ENCODE peak calls at places on chromosomes 6 and 20, in eight cellular contexts. C, D, W, K, I, B, S and E are unnamed samples. For H3K4me1, the result is how much of the 10 kb centered on the place peaks cover.

GRCh38 chr20:45341939-45342862 is 6.0 kb downstream of the SDC4 start:
- DNase-seq in K (peak), S (peak), D (peak), I (peak), B (peak), C (peak), W (peak), E (no peak)

GRCh38 chr6:27149140-27149539 is 98.4 kb upstream of the PRSS16 start:
- DNase-seq in K (no peak), S (no peak), B (no peak), D (no peak), W (no peak), I (no peak), C (no peak), E (no peak)

GRCh38 chr6:35096129-35096852 is 44.8 kb downstream of the TCP11 start:
- DNase-seq in I (no peak), K (no peak), B (no peak), C (no peak), D (no peak), W (peak), S (no peak), E (peak)

GRCh38 chr6:157715766-157716171 is 107.3 kb upstream of the SNX9 start:
- DNase-seq in D (no peak), K (no peak), C (no peak), B (no peak), S (no peak), I (peak), W (peak), E (no peak)

GRCh38 chr6:150380256-150380655 is 11.4 kb downstream of the IYD start:
- DNase-seq in I (no peak), D (no peak), B (no peak), W (no peak), C (no peak), S (no peak), K (no peak), E (no peak)

GRCh38 chr20:62155428-62156253 is 12.1 kb downstream of the SS18L1 start:
- DNase-seq in I (no peak), W (no peak), C (peak), S (no peak), K (peak), B (no peak), D (no peak), E (no peak)

GRCh38 chr20:4787069-4787468 is 65.4 kb downstream of the PRND start:
- DNase-seq in D (no peak), I (peak), B (no peak), C (no peak), K (no peak), W (no peak), S (no peak), E (no peak)

GRCh38 chr6:144351338-144351737 is 66.2 kb downstream of the UTRN start:
- DNase-seq in B (no peak), I (no peak), C (no peak), D (no peak), K (no peak), S (no peak), W (no peak), E (no peak)

GRCh38 chr6:12590901-12591300 is 125.7 kb upstream of the PHACTR1 start:
- DNase-seq in S (no peak), K (no peak), W (peak), D (no peak), C (no peak), I (no peak), B (no peak), E (no peak)

GRCh38 chr6:167735498-167736201 is 91.1 kb upstream of the AFDN start:
- DNase-seq in B (no peak), S (no peak), C (no peak), I (no peak), W (peak), K (no peak), D (no peak), E (no peak)

GRCh38 chr20:63139369-63139768 is 76.6 kb downstream of the YTHDF1 start:
- DNase-seq in I (no peak), D (no peak), C (no peak), B (no peak), W (no peak), K (no peak), S (no peak), E (no peak)

GRCh38 chr6:157091832-157092231 is 231.5 kb downstream of the TMEM242 start:
- DNase-seq in I (no peak), K (no peak), C (no peak), B (no peak), S (no peak), W (no peak), D (no peak), E (no peak)

GRCh38 chr20:9886227-9886626 is 47.4 kb upstream of the PAK5 start:
- DNase-seq in K (no peak), C (no peak), D (no peak), W (no peak), S (no peak), B (no peak), I (no peak), E (no peak)

GRCh38 chr6:130322673-130323268 is 43.0 kb upstream of the TMEM200A start:
- DNase-seq in W (peak), I (no peak), D (peak), K (no peak), B (no peak), S (no peak), C (peak), E (peak)

GRCh38 chr6:157185171-157185570 is 138.1 kb downstream of the TMEM242 start:
- DNase-seq in B (no peak), I (no peak), S (no peak), W (no peak), D (no peak), C (no peak), K (no peak), E (no peak)

GRCh38 chr6:90663873-90664272 is 77.0 kb upstream of the MAP3K7 start:
- DNase-seq in D (no peak), I (no peak), S (no peak), K (no peak), C (no peak), B (no peak), W (no peak), E (no peak)

GRCh38 chr6:90658497-90658896 is 71.6 kb upstream of the MAP3K7 start:
- DNase-seq in K (no peak), D (no peak), S (no peak), W (no peak), C (no peak), I (no peak), B (no peak), E (no peak)

GRCh38 chr6:90663106-90663505 is 76.2 kb upstream of the MAP3K7 start:
- DNase-seq in S (no peak), W (no peak), B (no peak), K (no peak), D (no peak), C (no peak), I (no peak), E (no peak)

GRCh38 chr6:90656325-90656724 is 69.5 kb upstream of the MAP3K7 start:
- DNase-seq in S (no peak), K (no peak), B (no peak), I (no peak), C (no peak), W (no peak), D (no peak), E (no peak)

GRCh38 chr6:90660971-90661370 is 74.1 kb upstream of the MAP3K7 start:
- DNase-seq in C (no peak), B (no peak), S (no peak), I (no peak), K (no peak), D (no peak), W (no peak), E (no peak)
- H3K4me1 ChIP-seq in C (under half), B (under half), S (under half), I (under half), K (under half), D (under half), W (under half), E (under half)

DNA sequence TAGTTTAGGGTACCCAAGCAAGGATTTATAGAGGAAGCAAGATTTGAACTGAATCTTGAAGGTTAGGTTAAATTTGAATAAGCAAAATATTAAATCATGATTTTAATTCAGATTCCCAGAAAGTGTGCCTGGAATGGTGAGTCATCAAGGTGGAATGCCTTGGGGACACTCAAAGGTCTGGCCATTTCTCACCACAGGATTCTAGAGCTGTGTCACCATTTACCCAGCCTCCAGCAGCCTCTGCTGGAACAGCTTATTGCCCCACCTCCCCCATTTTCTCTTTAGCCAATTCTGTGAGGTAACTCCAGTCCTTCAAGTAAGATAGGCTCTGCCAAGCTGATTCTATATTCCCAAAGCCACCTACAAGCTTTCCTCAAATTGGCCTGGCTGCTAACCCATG is 181.4 kb downstream of the SIM1 start:
- DNase-seq in C (no peak), W (peak), I (no peak), K (no peak), D (no peak), B (no peak), S (no peak), E (peak)
- H3K4me1 ChIP-seq in C (under half), W (under half), I (under half), K (under half), D (under half), B (under half), S (under half), E (under half)

GRCh38 chr6:44234101-44235090 is 11.0 kb downstream of the SLC29A1 start:
- DNase-seq in W (peak), K (peak), D (no peak), C (peak), B (peak), S (peak), I (peak), E (no peak)
- H3K4me1 ChIP-seq in W (under half), K (under half), D (under half), C (under half), B (under half), S (under half), I (half or more), E (half or more)

DNA sequence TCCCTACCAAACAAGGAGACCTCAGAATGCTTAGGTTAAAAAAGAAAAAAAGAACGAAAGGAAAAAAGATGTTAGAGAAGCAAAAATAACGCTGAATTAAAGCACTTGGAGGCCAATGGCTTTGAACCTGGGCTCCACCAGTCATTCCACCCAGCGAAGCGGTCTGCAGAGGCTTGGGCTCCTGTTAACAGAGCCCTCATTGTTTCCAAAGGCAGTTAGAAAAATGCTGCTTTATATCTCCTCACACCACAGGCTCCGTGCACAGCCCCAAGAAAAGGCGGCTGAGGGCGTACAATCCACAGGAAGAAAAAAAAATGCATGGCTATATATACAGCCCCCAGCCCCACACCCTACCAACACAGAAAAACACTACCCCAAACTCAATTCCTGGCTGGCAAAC is 255.9 kb downstream of the FOXC1 start:
- DNase-seq in D (no peak), I (no peak), S (no peak), W (no peak), K (no peak), B (no peak), C (no peak), E (no peak)
- H3K4me1 ChIP-seq in D (under half), I (under half), S (under half), W (under half), K (under half), B (under half), C (under half), E (under half)

DNA sequence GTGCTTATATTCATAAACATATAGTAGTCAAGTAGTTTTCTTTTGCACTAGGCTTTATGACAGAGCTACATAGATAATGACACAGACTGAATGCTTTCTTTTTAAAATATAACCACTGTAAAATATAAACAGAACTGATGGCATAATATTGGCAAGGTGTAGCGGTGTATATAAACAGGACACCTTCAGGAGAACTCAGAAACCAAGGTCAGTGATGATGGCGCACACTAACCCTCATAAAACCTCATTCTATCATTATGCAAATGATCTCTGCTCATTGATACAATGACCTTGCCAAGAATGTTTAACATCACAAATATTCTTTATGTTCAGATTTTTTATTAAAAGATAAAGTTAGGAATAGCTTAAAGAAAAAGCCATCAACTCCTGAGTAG is 48.5 kb upstream of the DST start:
- DNase-seq in D (no peak), W (no peak), S (no peak), I (no peak), B (no peak), C (no peak), K (no peak), E (peak)
- H3K4me1 ChIP-seq in D (under half), W (under half), S (under half), I (half or more), B (under half), C (under half), K (under half), E (half or more)